ENCODE peak calls at places on chromosomes 3 and 15, in five cellular contexts. T is suprapubic skin, L is hippocampal formation, K is RWPE1, U is NCI-H1105. O is an unnamed sample.

GRCh38 chr15:76200083-76200465 is 111.2 kb downstream of the ETFA start:
- DNase-seq in L (no peak), U (no peak), K (no peak), T (peak; percentile 35), O (no peak)

GRCh38 chr3:3665961-3666640 is 133.1 kb upstream of the LRRN1 start:
- DNase-seq in L (no peak), K (no peak), U (no peak), T (no peak), O (no peak)

GRCh38 chr3:164748626-164749025 is 329.7 kb downstream of the SI start:
- DNase-seq in U (no peak), T (no peak), L (no peak), K (no peak), O (no peak)

GRCh38 chr3:72145506-72146380 is 360.8 kb upstream of the PROK2 start:
- DNase-seq in U (no peak), L (peak; percentile 25), T (no peak), K (no peak), O (peak; percentile 7)

GRCh38 chr3:45962033-45962432 is 18.8 kb downstream of the CXCR6 start:
- DNase-seq in U (no peak), L (no peak), K (no peak), T (no peak), O (no peak)

GRCh38 chr3:10936686-10937085 is 55.9 kb upstream of the SLC6A1 start:
- DNase-seq in K (no peak), T (peak; percentile 13), L (no peak), U (no peak), O (no peak)

GRCh38 chr3:133401374-133402135 is 1.7 kb downstream of the BFSP2 start:
- DNase-seq in K (no peak), L (no peak), T (no peak), U (no peak), O (no peak)

GRCh38 chr15:91146728-91147127 is 46.7 kb downstream of the SV2B start:
- DNase-seq in T (no peak), L (no peak), K (no peak), U (no peak), O (no peak)

GRCh38 chr3:139672247-139672646 is 5.5 kb downstream of the NMNAT3 start:
- DNase-seq in T (no peak), L (no peak), K (no peak), U (no peak), O (no peak)

GRCh38 chr15:64685230-64685886 is 90.0 kb downstream of the RBPMS2 start:
- DNase-seq in U (no peak), K (no peak), L (no peak), T (no peak), O (no peak)

GRCh38 chr3:170707899-170708298 is 122.0 kb upstream of the SLC7A14 start:
- DNase-seq in K (peak; percentile 49), T (no peak), U (no peak), L (no peak), O (no peak)

GRCh38 chr15:52642386-52643361 is 36.5 kb downstream of the ATOSA start:
- DNase-seq in U (no peak), T (no peak), K (no peak), L (no peak), O (peak; percentile 32)

GRCh38 chr3:119819806-119820205 is 37.9 kb downstream of the NR1I2 start:
- DNase-seq in L (no peak), T (no peak), K (peak; percentile 13), U (no peak), O (no peak)

GRCh38 chr15:77860101-77860691 is 217.3 kb downstream of the TBC1D2B start:
- DNase-seq in K (no peak), U (no peak), L (no peak), T (peak; percentile 49), O (no peak)

GRCh38 chr3:13414040-13414729 is 5.9 kb downstream of the NUP210 start:
- DNase-seq in L (peak; percentile 38), K (no peak), U (no peak), T (no peak), O (no peak)

GRCh38 chr3:179624471-179624870 is 19.9 kb downstream of the NDUFB5 start:
- DNase-seq in U (no peak), K (no peak), T (no peak), L (no peak), O (no peak)

GRCh38 chr3:138329127-138329983 is at the start of gene NME9:
- DNase-seq in K (peak; percentile 80), T (peak; percentile 89), U (peak; percentile 100), L (peak; percentile 86), O (no peak)

GRCh38 chr3:14472471-14473351 is 67.4 kb downstream of the GRIP2 start:
- DNase-seq in T (no peak), U (no peak), L (no peak), K (peak; percentile 79), O (peak; percentile 84)

GRCh38 chr15:51796777-51797474 is 32.5 kb upstream of the TMOD3 start:
- DNase-seq in K (no peak), L (no peak), U (no peak), T (no peak), O (no peak)

GRCh38 chr3:49779378-49780079 is 6.8 kb downstream of the IP6K1 start:
- DNase-seq in L (no peak), U (no peak), K (no peak), T (no peak), O (no peak)

GRCh38 chr3:167936010-167936409 is 159.7 kb downstream of the GOLIM4 start:
- DNase-seq in K (no peak), U (no peak), L (no peak), T (no peak), O (no peak)

GRCh38 chr3:15113468-15113867 is 14.5 kb upstream of the RBSN start:
- DNase-seq in U (peak; percentile 50), K (no peak), T (no peak), L (no peak), O (no peak)

GRCh38 chr15:73575636-73576247 is 57.4 kb downstream of the NPTN start:
- DNase-seq in U (no peak), L (no peak), T (no peak), K (peak; percentile 82), O (no peak)

GRCh38 chr3:126293370-126294082 is 63.7 kb downstream of the KLF15 start:
- DNase-seq in K (no peak), U (no peak), L (no peak), T (no peak), O (no peak)

GRCh38 chr3:170277833-170278586 is 55.8 kb downstream of the PRKCI start:
- DNase-seq in U (no peak), K (no peak), L (no peak), T (no peak), O (no peak)

GRCh38 chr3:158420654-158421396 is 150.2 kb upstream of the MLF1 start:
- DNase-seq in K (peak; percentile 75), U (no peak), L (no peak), T (no peak), O (no peak)